ENCODE peak calls at places on chromosomes 1 and 21, in five cellular contexts. B, I, H, F and R are unnamed samples.

GRCh38 chr1:86750530-86750929 is 46.2 kb downstream of the SH3GLB1 start:
- DNase-seq in B (no peak), F (no peak), H (no peak), I (no peak), R (no peak)

GRCh38 chr1:12556368-12556930 is 61.6 kb downstream of the DHRS3 start:
- DNase-seq in F (no peak), H (peak; percentile 78), I (peak; percentile 95), B (peak; percentile 61), R (no peak)

GRCh38 chr1:213051127-213051880 is at the start of gene RPS6KC1:
- DNase-seq in B (peak; percentile 85), I (peak; percentile 64), H (peak; percentile 78), F (peak; percentile 68), R (peak; percentile 82)

GRCh38 chr1:161046574-161047167 is 894 bp upstream of the USF1 start:
- DNase-seq in B (no peak), I (no peak), F (no peak), H (no peak), R (peak; percentile 47)

GRCh38 chr1:40879487-40880175 is 17.5 kb upstream of the CITED4 start:
- DNase-seq in F (no peak), B (no peak), I (peak; percentile 33), H (no peak), R (no peak)

GRCh38 chr1:209335090-209335692 is 248.3 kb upstream of the CAMK1G start:
- DNase-seq in H (no peak), B (no peak), I (no peak), F (peak; percentile 49), R (no peak)

GRCh38 chr1:47766832-47767740 is 230.1 kb downstream of the TRABD2B start:
- DNase-seq in B (no peak), I (no peak), F (no peak), H (no peak), R (no peak)

GRCh38 chr1:246146811-246147210 is 360.3 kb downstream of the SMYD3 start:
- DNase-seq in B (no peak), I (no peak), H (no peak), F (no peak), R (no peak)

GRCh38 chr1:185317886-185318310 is 855 bp upstream of the IVNS1ABP start:
- DNase-seq in I (no peak), B (peak; percentile 12), F (no peak), H (peak; percentile 20), R (no peak)

GRCh38 chr21:31334648-31335121 is 9.4 kb downstream of the TIAM1 start:
- DNase-seq in I (peak; percentile 46), F (no peak), H (no peak), B (no peak), R (no peak)

GRCh38 chr1:202133016-202133415 is 10.3 kb downstream of the GPR37L1 start:
- DNase-seq in F (no peak), H (peak; percentile 63), B (no peak), I (no peak), R (no peak)

GRCh38 chr1:1111516-1112236 is 4.2 kb downstream of the C1orf159 start:
- DNase-seq in I (no peak), F (no peak), H (no peak), B (no peak), R (no peak)

GRCh38 chr1:161502641-161503393 is 2.4 kb upstream of the FCGR2A start:
- DNase-seq in I (peak; percentile 17), H (no peak), F (no peak), B (no peak), R (no peak)

GRCh38 chr1:23556661-23557470 is 2.4 kb downstream of the ID3 start:
- DNase-seq in F (no peak), I (no peak), H (no peak), B (no peak), R (peak; percentile 33)

GRCh38 chr1:77796695-77797405 is 17.4 kb downstream of the MIGA1 start:
- DNase-seq in F (no peak), I (no peak), B (no peak), H (no peak), R (no peak)

GRCh38 chr1:7921766-7922165 is 18.9 kb downstream of the TNFRSF9 start:
- DNase-seq in I (peak; percentile 72), H (no peak), F (no peak), B (no peak), R (no peak)

GRCh38 chr1:216034506-216034905 is 388.7 kb downstream of the USH2A start:
- DNase-seq in I (no peak), H (no peak), B (no peak), F (no peak), R (no peak)

GRCh38 chr1:234090212-234091064 is 186.0 kb downstream of the SLC35F3 start:
- DNase-seq in F (no peak), B (no peak), H (no peak), I (no peak), R (no peak)

GRCh38 chr1:234093741-234094140 is 189.3 kb downstream of the SLC35F3 start:
- DNase-seq in F (no peak), I (no peak), H (peak; percentile 46), B (peak; percentile 26), R (no peak)

GRCh38 chr1:234091065-234091401 is 186.6 kb downstream of the SLC35F3 start:
- DNase-seq in B (no peak), F (no peak), H (no peak), I (no peak), R (no peak)

GRCh38 chr1:234093107-234093506 is 188.6 kb downstream of the SLC35F3 start:
- DNase-seq in B (no peak), I (no peak), H (no peak), F (no peak), R (no peak)

DNA sequence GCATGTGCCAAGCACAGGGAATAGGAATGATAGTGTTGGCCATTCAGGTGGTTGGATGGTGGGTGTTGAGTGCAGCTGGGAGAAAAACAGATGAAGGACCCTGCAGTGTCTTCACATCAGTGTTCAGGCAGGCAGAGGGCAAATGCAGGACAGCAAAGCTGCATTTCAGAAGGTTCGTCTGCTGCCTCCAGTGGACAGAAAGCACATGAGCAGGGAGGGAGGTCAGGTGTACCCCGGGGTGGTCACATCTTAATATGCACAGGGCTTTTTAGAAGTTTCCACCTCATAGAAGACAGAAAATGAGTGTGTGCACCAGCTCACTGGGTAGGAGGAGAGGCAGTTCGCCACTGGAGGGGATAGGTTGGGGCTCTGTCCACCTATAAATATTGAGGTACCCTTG is 184.9 kb downstream of the SLC35F3 start:
- DNase-seq in B (no peak), I (no peak), H (no peak), F (no peak), R (no peak)
- TF ChIP-seq CTCF in B (no peak), I (no peak), H (no peak), F (no peak), R (peak; percentile 43)

GRCh38 chr1:28256197-28256827 is 3.0 kb upstream of the SESN2 start:
- DNase-seq in H (no peak), I (no peak), B (no peak), F (no peak), R (no peak)
- TF ChIP-seq CTCF in H (no peak), I (no peak), B (no peak), F (no peak), R (no peak)

DNA sequence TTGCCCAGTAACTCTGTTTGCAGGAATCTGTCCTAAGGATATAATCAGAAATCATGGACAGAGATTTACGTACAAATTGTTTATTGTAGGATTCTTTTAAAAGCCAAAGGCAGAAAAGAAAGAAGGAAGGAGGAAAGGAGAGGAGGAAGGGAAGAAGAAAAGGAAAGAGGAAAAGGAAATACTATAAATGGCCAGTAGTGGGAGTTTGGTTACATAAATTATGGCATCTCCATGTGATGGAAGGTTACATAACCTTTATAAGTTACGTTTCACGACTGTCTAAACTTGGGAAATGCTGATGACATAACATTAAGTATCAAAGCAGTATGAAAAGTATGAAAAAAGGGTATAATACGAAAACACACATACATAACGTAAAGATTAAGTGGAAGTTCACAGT is 39.0 kb downstream of the SMYD2 start:
- DNase-seq in H (no peak), B (no peak), F (no peak), I (no peak), R (no peak)
- TF ChIP-seq CTCF in H (no peak), B (no peak), F (peak; percentile 43), I (no peak), R (no peak)

DNA sequence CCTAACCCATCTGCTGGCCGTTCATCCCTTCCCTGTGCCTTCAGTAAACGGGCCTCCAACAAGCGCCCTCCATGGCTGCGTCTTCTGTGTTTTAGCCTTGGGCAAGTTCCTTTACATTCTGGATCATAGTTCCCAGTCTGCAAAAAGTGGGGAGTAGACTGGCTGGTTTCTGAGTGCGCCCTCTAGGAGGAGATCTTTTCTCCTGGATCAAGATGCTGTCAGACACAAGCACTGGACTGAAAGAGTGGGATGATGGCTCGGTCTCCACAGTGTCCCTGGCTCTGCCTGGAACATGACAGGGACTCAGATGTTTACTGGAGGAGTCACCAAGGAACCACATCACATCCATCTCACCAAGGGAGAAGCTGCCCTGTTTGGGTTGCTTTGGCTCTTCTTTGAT is 88.8 kb downstream of the PRDM2 start:
- DNase-seq in H (no peak), B (no peak), I (no peak), F (no peak), R (no peak)
- TF ChIP-seq CTCF in H (no peak), B (no peak), I (no peak), F (no peak), R (no peak)

GRCh38 chr1:60033066-60033465 is 40.5 kb downstream of the C1orf87 start:
- DNase-seq in H (no peak), F (no peak), B (no peak), I (no peak), R (no peak)
- TF ChIP-seq CTCF in H (no peak), F (no peak), B (no peak), I (no peak), R (no peak)

GRCh38 chr1:36087233-36088123 is 1.2 kb upstream of the ADPRS start:
- DNase-seq in H (no peak), B (no peak), I (no peak), F (no peak), R (no peak)
- TF ChIP-seq CTCF in H (no peak), B (no peak), I (no peak), F (no peak), R (no peak)

GRCh38 chr1:3518756-3519155 is 64.3 kb downstream of the ARHGEF16 start:
- DNase-seq in F (no peak), H (no peak), I (no peak), B (no peak), R (no peak)

GRCh38 chr1:3516911-3517310 is 62.4 kb downstream of the ARHGEF16 start:
- DNase-seq in I (no peak), H (no peak), B (no peak), F (no peak), R (no peak)

GRCh38 chr1:3516481-3516869 is 62.0 kb downstream of the ARHGEF16 start:
- DNase-seq in F (no peak), I (no peak), B (no peak), H (no peak), R (no peak)

GRCh38 chr1:3519301-3519885 is 64.9 kb downstream of the ARHGEF16 start:
- DNase-seq in B (no peak), F (no peak), I (no peak), H (no peak), R (no peak)

GRCh38 chr1:3518256-3518655 is 63.8 kb downstream of the ARHGEF16 start:
- DNase-seq in H (no peak), B (no peak), I (no peak), F (no peak), R (no peak)
- TF ChIP-seq CTCF in H (peak; percentile 13), B (peak; percentile 58), I (peak; percentile 39), F (peak; percentile 70), R (peak; percentile 79)